ENCODE peak calls at places on chromosomes 1 and 21, in six cellular contexts. G is tibial artery, M is caudate nucleus, P is AG04450, Y is lower lobe of right lung, T is ascending aorta. D is an unnamed sample.

GRCh38 chr1:158180741-158181576 is at the start of gene CD1D:
- DNase-seq in P (no peak), Y (peak), M (no peak), T (no peak), G (peak), D (peak)

GRCh38 chr1:166136252-166136651 is 30.5 kb downstream of the FAM78B start:
- DNase-seq in Y (no peak), P (no peak), T (no peak), M (no peak), G (no peak), D (no peak)

GRCh38 chr1:205505076-205505729 is 734 bp downstream of the CDK18 start:
- DNase-seq in P (no peak), Y (no peak), M (no peak), T (no peak), G (no peak), D (no peak)

GRCh38 chr1:176102700-176103244 is 104.3 kb downstream of the COP1 start:
- DNase-seq in P (no peak), M (no peak), T (no peak), G (no peak), Y (no peak), D (no peak)

GRCh38 chr1:10506677-10507047 is 31.9 kb downstream of the PEX14 start:
- DNase-seq in M (no peak), G (no peak), T (no peak), Y (no peak), P (no peak), D (no peak)

GRCh38 chr1:50681931-50682330 is 258.7 kb upstream of the DMRTA2 start:
- DNase-seq in G (no peak), P (no peak), T (no peak), Y (no peak), M (no peak), D (no peak)

GRCh38 chr1:200774735-200775449 is 36.2 kb downstream of the CAMSAP2 start:
- DNase-seq in P (no peak), M (no peak), G (no peak), Y (no peak), T (no peak), D (no peak)

GRCh38 chr1:201816309-201816849 is 12.6 kb upstream of the IPO9 start:
- DNase-seq in M (no peak), T (no peak), G (no peak), Y (no peak), P (no peak), D (no peak)

GRCh38 chr1:227437495-227438008 is 119.3 kb upstream of the CDC42BPA start:
- DNase-seq in Y (no peak), M (no peak), P (no peak), T (no peak), G (no peak), D (no peak)

GRCh38 chr1:38917337-38917736 is 24.3 kb downstream of the RHBDL2 start:
- DNase-seq in T (no peak), P (no peak), Y (no peak), G (no peak), M (no peak), D (no peak)

GRCh38 chr1:63619558-63619957 is 26.3 kb downstream of the PGM1 start:
- DNase-seq in T (no peak), P (no peak), G (no peak), Y (no peak), M (no peak), D (no peak)

GRCh38 chr1:204925701-204926100 is 55.0 kb downstream of the NFASC start:
- DNase-seq in T (no peak), P (no peak), Y (no peak), M (no peak), G (no peak), D (no peak)

GRCh38 chr1:38013027-38013588 is 574 bp downstream of the UTP11 start:
- DNase-seq in M (no peak), T (no peak), G (no peak), Y (peak), P (no peak), D (no peak)

GRCh38 chr1:108201682-108202081 is 1.5 kb upstream of the SLC25A24 start:
- DNase-seq in T (no peak), G (no peak), Y (no peak), P (no peak), M (no peak), D (no peak)

GRCh38 chr1:185393821-185394220 is 76.8 kb upstream of the IVNS1ABP start:
- DNase-seq in T (no peak), Y (no peak), G (no peak), P (no peak), M (no peak), D (no peak)

GRCh38 chr1:231613419-231614349 is 12.9 kb upstream of the DISC1 start:
- DNase-seq in P (no peak), Y (no peak), G (no peak), M (no peak), T (no peak), D (no peak)

GRCh38 chr1:84122780-84123382 is 21.2 kb upstream of the PRKACB start:
- DNase-seq in M (no peak), Y (no peak), T (no peak), P (no peak), G (peak), D (no peak)

GRCh38 chr1:48595613-48596012 is 123.6 kb upstream of the SPATA6 start:
- DNase-seq in T (no peak), G (no peak), Y (no peak), M (no peak), P (no peak), D (no peak)

GRCh38 chr1:100786870-100787269 is 67.3 kb downstream of the VCAM1 start:
- DNase-seq in Y (no peak), T (no peak), M (no peak), P (no peak), G (no peak), D (no peak)

GRCh38 chr1:115531806-115532359 is 109.9 kb upstream of the VANGL1 start:
- DNase-seq in M (no peak), G (no peak), Y (no peak), T (no peak), P (no peak), D (no peak)

GRCh38 chr1:194865367-194865766 is 1679.0 kb upstream of the B3GALT2 start:
- DNase-seq in G (no peak), M (no peak), T (no peak), Y (no peak), P (peak), D (no peak)

GRCh38 chr1:46635205-46635604 is 18.6 kb upstream of the MOB3C start:
- DNase-seq in G (no peak), T (no peak), P (no peak), M (no peak), Y (no peak), D (no peak)

GRCh38 chr1:47763456-47764171 is 233.6 kb downstream of the TRABD2B start:
- DNase-seq in P (no peak), Y (no peak), T (no peak), G (peak), M (no peak), D (no peak)

GRCh38 chr1:23555225-23555801 is 4.0 kb downstream of the ID3 start:
- DNase-seq in P (no peak), M (no peak), Y (no peak), G (peak), T (peak), D (peak)

GRCh38 chr1:153399401-153400055 is 8.7 kb upstream of the S100A8 start:
- DNase-seq in Y (no peak), G (no peak), M (no peak), P (no peak), T (no peak), D (no peak)

GRCh38 chr21:44711327-44712202 is at the start of gene TSPEAR:
- DNase-seq in M (no peak), G (no peak), P (no peak), Y (no peak), T (no peak), D (no peak)

GRCh38 chr1:208059328-208060017 is 148.5 kb upstream of the CD34 start:
- DNase-seq in M (no peak), P (no peak), Y (no peak), T (no peak), G (no peak), D (no peak)

GRCh38 chr1:36842448-36842847 is 191.9 kb downstream of the GRIK3 start:
- DNase-seq in T (no peak), M (no peak), G (no peak), P (no peak), Y (no peak), D (no peak)

GRCh38 chr1:12454406-12455391 is 163.3 kb downstream of the DHRS3 start:
- DNase-seq in G (peak), P (no peak), Y (no peak), M (no peak), T (no peak), D (no peak)

GRCh38 chr1:212453156-212453857 is 20.6 kb downstream of the NENF start:
- DNase-seq in P (no peak), M (no peak), G (no peak), Y (no peak), T (no peak), D (peak)

GRCh38 chr1:212451416-212452322 is 18.9 kb downstream of the NENF start:
- DNase-seq in Y (no peak), G (no peak), M (no peak), P (no peak), T (no peak), D (no peak)

GRCh38 chr1:212447478-212447877 is 14.8 kb downstream of the NENF start:
- DNase-seq in T (no peak), G (no peak), M (no peak), P (no peak), Y (no peak), D (no peak)

GRCh38 chr1:212452323-212453155 is 19.8 kb downstream of the NENF start:
- DNase-seq in T (peak), M (peak), Y (no peak), G (peak), P (no peak), D (peak)

GRCh38 chr1:212450331-212450881 is 17.7 kb downstream of the NENF start:
- DNase-seq in P (no peak), Y (no peak), M (no peak), T (no peak), G (no peak), D (peak)
- H3K27ac ChIP-seq in P (no peak), Y (no peak), M (peak), T (peak), G (peak), D (no peak)

GRCh38 chr1:116751149-116751548 is 3.1 kb upstream of the CD2 start:
- DNase-seq in T (no peak), Y (no peak), M (no peak), P (no peak), G (no peak), D (no peak)

GRCh38 chr1:116755681-116756080 is 1.5 kb downstream of the CD2 start:
- DNase-seq in M (no peak), Y (no peak), T (no peak), P (no peak), G (no peak), D (no peak)

GRCh38 chr1:116751626-116752025 is 2.6 kb upstream of the CD2 start:
- DNase-seq in G (no peak), T (no peak), Y (no peak), M (no peak), P (no peak), D (no peak)

GRCh38 chr1:116755036-116755435 is 806 bp downstream of the CD2 start:
- DNase-seq in P (no peak), M (no peak), G (no peak), T (no peak), Y (no peak), D (no peak)

GRCh38 chr1:116754203-116754977 is at the start of gene CD2:
- DNase-seq in Y (no peak), P (no peak), M (no peak), T (no peak), G (no peak), D (no peak)
- H3K27ac ChIP-seq in Y (peak), P (no peak), M (no peak), T (no peak), G (no peak), D (no peak)

DNA sequence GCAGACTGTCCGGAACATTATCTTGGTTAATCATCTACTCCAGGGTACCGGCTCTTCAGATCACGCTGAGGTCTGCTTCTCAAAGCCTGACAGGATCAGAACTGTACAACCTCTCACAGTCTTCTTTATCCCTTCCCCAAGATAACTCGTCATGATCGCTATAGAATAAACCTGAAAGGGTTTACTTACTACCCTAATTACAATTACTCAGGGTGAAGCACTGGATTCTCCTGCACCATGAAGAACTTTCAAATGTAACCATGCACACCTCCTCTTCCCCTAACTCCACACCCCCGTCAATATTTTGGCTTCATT is 58.0 kb downstream of the TGFBR3 start:
- DNase-seq in T (no peak), M (no peak), G (no peak), P (no peak), Y (no peak), D (no peak)
- H3K27ac ChIP-seq in T (no peak), M (no peak), G (no peak), P (no peak), Y (peak), D (peak)

DNA sequence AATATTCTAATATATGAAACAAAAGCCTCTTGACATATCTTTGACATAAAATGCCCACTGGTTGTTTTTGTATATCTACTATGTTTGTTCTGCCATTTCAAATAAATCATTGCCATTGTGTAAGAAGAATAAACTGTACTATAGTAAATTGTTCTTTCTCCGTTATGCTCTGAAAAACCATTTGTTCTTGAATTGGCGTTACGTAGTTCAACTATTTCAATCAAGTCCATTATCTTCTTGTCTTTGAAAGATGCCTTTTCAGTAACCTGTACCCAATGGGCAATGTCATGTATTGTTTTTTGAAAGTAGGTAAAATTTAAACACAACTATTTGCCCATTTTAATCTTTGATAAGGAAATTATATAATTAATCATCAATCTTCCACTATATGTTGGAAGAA is 294.7 kb downstream of the PTPRC start:
- DNase-seq in T (no peak), M (no peak), Y (no peak), P (no peak), G (no peak), D (no peak)
- H3K27ac ChIP-seq in T (no peak), M (peak), Y (peak), P (no peak), G (no peak), D (no peak)